ENCODE peak calls at places on chromosome 18, in six cellular contexts. One of them, this sample, is unnamed.

GRCh38 chr18:51516478-51517038 is 319.1 kb upstream of the MEX3C start:
- DNase-seq in Peyer's patch: no peak
- DNase-seq in spleen: no peak
- DNase-seq in SK-N-SH: no peak
- DNase-seq in upper lobe of left lung: no peak
- DNase-seq in transverse colon: no peak
- DNase-seq in this sample: no peak

GRCh38 chr18:8264861-8265411 is 344.3 kb upstream of the RAB12 start:
- DNase-seq in Peyer's patch: no peak
- DNase-seq in spleen: no peak
- DNase-seq in SK-N-SH: peak
- DNase-seq in upper lobe of left lung: no peak
- DNase-seq in transverse colon: no peak
- DNase-seq in this sample: no peak

GRCh38 chr18:13680612-13681011 is 45.7 kb downstream of the FAM210A start:
- DNase-seq in Peyer's patch: no peak
- DNase-seq in spleen: no peak
- DNase-seq in SK-N-SH: peak
- DNase-seq in upper lobe of left lung: no peak
- DNase-seq in transverse colon: no peak
- DNase-seq in this sample: no peak

GRCh38 chr18:23433360-23433759 is 19.7 kb upstream of the RIOK3 start:
- DNase-seq in Peyer's patch: peak
- DNase-seq in spleen: no peak
- DNase-seq in SK-N-SH: no peak
- DNase-seq in upper lobe of left lung: no peak
- DNase-seq in transverse colon: peak
- DNase-seq in this sample: no peak

GRCh38 chr18:23357992-23358594 is 95.0 kb upstream of the RIOK3 start:
- DNase-seq in Peyer's patch: no peak
- DNase-seq in spleen: no peak
- DNase-seq in SK-N-SH: no peak
- DNase-seq in upper lobe of left lung: no peak
- DNase-seq in transverse colon: peak
- DNase-seq in this sample: no peak

GRCh38 chr18:12278765-12279682 is 24.9 kb downstream of the CIDEA start:
- DNase-seq in Peyer's patch: no peak
- DNase-seq in spleen: no peak
- DNase-seq in SK-N-SH: no peak
- DNase-seq in upper lobe of left lung: peak
- DNase-seq in transverse colon: peak
- DNase-seq in this sample: peak

GRCh38 chr18:70288171-70288850 is 534 bp upstream of the SOCS6 start:
- DNase-seq in Peyer's patch: peak
- DNase-seq in spleen: no peak
- DNase-seq in SK-N-SH: no peak
- DNase-seq in upper lobe of left lung: no peak
- DNase-seq in transverse colon: peak
- DNase-seq in this sample: peak

GRCh38 chr18:6155707-6156106 is 259.0 kb downstream of the L3MBTL4 start:
- DNase-seq in Peyer's patch: no peak
- DNase-seq in spleen: no peak
- DNase-seq in SK-N-SH: no peak
- DNase-seq in upper lobe of left lung: no peak
- DNase-seq in transverse colon: no peak
- DNase-seq in this sample: no peak

GRCh38 chr18:62334110-62334509 is 9.0 kb downstream of the TNFRSF11A start:
- DNase-seq in Peyer's patch: peak
- DNase-seq in spleen: no peak
- DNase-seq in SK-N-SH: no peak
- DNase-seq in upper lobe of left lung: no peak
- DNase-seq in transverse colon: peak
- DNase-seq in this sample: no peak

GRCh38 chr18:61284039-61284438 is 49.2 kb upstream of the CDH20 start:
- DNase-seq in Peyer's patch: no peak
- DNase-seq in spleen: no peak
- DNase-seq in SK-N-SH: no peak
- DNase-seq in upper lobe of left lung: no peak
- DNase-seq in transverse colon: no peak
- DNase-seq in this sample: no peak

GRCh38 chr18:13435596-13436333 is 217.2 kb downstream of the LDLRAD4 start:
- DNase-seq in Peyer's patch: no peak
- DNase-seq in spleen: no peak
- DNase-seq in SK-N-SH: no peak
- DNase-seq in upper lobe of left lung: no peak
- DNase-seq in transverse colon: no peak
- DNase-seq in this sample: no peak

GRCh38 chr18:30632058-30632718 is 410.4 kb downstream of the DSC3 start:
- DNase-seq in Peyer's patch: no peak
- DNase-seq in spleen: no peak
- DNase-seq in SK-N-SH: no peak
- DNase-seq in upper lobe of left lung: peak
- DNase-seq in transverse colon: no peak
- DNase-seq in this sample: no peak

GRCh38 chr18:23864620-23865019 is 149.9 kb upstream of the TTC39C start:
- DNase-seq in Peyer's patch: no peak
- DNase-seq in spleen: no peak
- DNase-seq in SK-N-SH: no peak
- DNase-seq in upper lobe of left lung: no peak
- DNase-seq in transverse colon: no peak
- DNase-seq in this sample: no peak

GRCh38 chr18:36451454-36452251 is 154.1 kb downstream of the FHOD3 start:
- DNase-seq in Peyer's patch: no peak
- DNase-seq in spleen: no peak
- DNase-seq in SK-N-SH: no peak
- DNase-seq in upper lobe of left lung: no peak
- DNase-seq in transverse colon: no peak
- DNase-seq in this sample: no peak

GRCh38 chr18:43886341-43886740 is 609.1 kb upstream of the SYT4 start:
- DNase-seq in Peyer's patch: no peak
- DNase-seq in spleen: no peak
- DNase-seq in SK-N-SH: no peak
- DNase-seq in upper lobe of left lung: no peak
- DNase-seq in transverse colon: no peak
- DNase-seq in this sample: no peak

GRCh38 chr18:55566456-55566935 is 21.5 kb downstream of the TCF4 start:
- DNase-seq in Peyer's patch: no peak
- DNase-seq in spleen: no peak
- DNase-seq in SK-N-SH: no peak
- DNase-seq in upper lobe of left lung: no peak
- DNase-seq in transverse colon: no peak
- DNase-seq in this sample: no peak

GRCh38 chr18:58230438-58231179 is 186.6 kb downstream of the NEDD4L start:
- DNase-seq in Peyer's patch: no peak
- DNase-seq in spleen: no peak
- DNase-seq in SK-N-SH: no peak
- DNase-seq in upper lobe of left lung: no peak
- DNase-seq in transverse colon: no peak
- DNase-seq in this sample: no peak

GRCh38 chr18:77634495-77634894 is 384.8 kb downstream of the GALR1 start:
- DNase-seq in Peyer's patch: no peak
- DNase-seq in spleen: no peak
- DNase-seq in SK-N-SH: no peak
- DNase-seq in upper lobe of left lung: no peak
- DNase-seq in transverse colon: no peak
- DNase-seq in this sample: no peak

GRCh38 chr18:28151434-28151833 is 25.5 kb downstream of the CDH2 start:
- DNase-seq in Peyer's patch: no peak
- DNase-seq in spleen: no peak
- DNase-seq in SK-N-SH: no peak
- DNase-seq in upper lobe of left lung: no peak
- DNase-seq in transverse colon: no peak
- DNase-seq in this sample: no peak

GRCh38 chr18:28150925-28151324 is 26.0 kb downstream of the CDH2 start:
- DNase-seq in Peyer's patch: no peak
- DNase-seq in spleen: no peak
- DNase-seq in SK-N-SH: no peak
- DNase-seq in upper lobe of left lung: no peak
- DNase-seq in transverse colon: no peak
- DNase-seq in this sample: no peak

GRCh38 chr18:28152354-28152753 is 24.6 kb downstream of the CDH2 start:
- DNase-seq in Peyer's patch: no peak
- DNase-seq in spleen: no peak
- DNase-seq in SK-N-SH: no peak
- DNase-seq in upper lobe of left lung: no peak
- DNase-seq in transverse colon: no peak
- DNase-seq in this sample: no peak

GRCh38 chr18:28147674-28148171 is 29.2 kb downstream of the CDH2 start:
- DNase-seq in Peyer's patch: no peak
- DNase-seq in spleen: no peak
- DNase-seq in SK-N-SH: no peak
- DNase-seq in upper lobe of left lung: no peak
- DNase-seq in transverse colon: no peak
- DNase-seq in this sample: no peak

DNA sequence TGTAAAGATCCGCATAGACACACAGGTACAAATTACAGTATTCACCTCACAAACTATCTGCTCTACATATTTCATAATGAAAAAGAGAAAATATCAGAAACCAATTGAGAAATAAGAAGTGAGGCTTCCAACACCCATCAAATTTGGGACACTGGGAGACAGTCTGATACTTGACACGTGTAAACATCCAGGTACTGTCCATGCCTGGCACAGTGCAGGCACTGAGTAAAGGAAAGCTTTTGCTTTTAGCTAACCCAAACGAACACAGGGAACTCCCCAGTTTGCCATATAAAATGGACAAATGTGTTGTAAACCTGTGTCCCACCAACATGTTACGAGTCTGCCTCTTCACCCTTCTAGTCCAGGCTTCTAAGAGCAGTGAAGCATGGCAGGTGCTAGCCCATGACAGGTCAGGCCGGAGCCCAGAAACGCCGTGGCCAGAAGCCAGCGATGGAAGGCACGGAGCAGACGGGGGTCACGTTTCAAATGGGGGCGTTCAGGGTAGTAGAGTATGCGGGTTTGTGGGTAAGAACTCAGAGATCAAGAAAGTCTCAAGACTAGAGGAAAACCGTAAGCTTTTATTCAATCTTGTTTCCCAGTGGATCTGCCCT is 27.0 kb downstream of the CDH2 start:
- DNase-seq in Peyer's patch: no peak
- DNase-seq in spleen: no peak
- DNase-seq in SK-N-SH: no peak
- DNase-seq in upper lobe of left lung: peak
- DNase-seq in transverse colon: no peak
- DNase-seq in this sample: no peak
- H3K4me3 ChIP-seq in Peyer's patch: no peak
- H3K4me3 ChIP-seq in spleen: no peak
- H3K4me3 ChIP-seq in SK-N-SH: no peak
- H3K4me3 ChIP-seq in upper lobe of left lung: no peak
- H3K4me3 ChIP-seq in transverse colon: no peak
- H3K4me3 ChIP-seq in this sample: no peak

GRCh38 chr18:74493689-74494088 is 2.5 kb upstream of the CNDP2 start:
- DNase-seq in Peyer's patch: no peak
- DNase-seq in spleen: no peak
- DNase-seq in SK-N-SH: no peak
- DNase-seq in upper lobe of left lung: no peak
- DNase-seq in transverse colon: peak
- DNase-seq in this sample: no peak
- TF ChIP-seq CTCF in Peyer's patch: peak
- TF ChIP-seq CTCF in spleen: peak
- TF ChIP-seq CTCF in SK-N-SH: peak
- TF ChIP-seq CTCF in upper lobe of left lung: peak
- TF ChIP-seq CTCF in transverse colon: peak
- TF ChIP-seq CTCF in this sample: no peak

DNA sequence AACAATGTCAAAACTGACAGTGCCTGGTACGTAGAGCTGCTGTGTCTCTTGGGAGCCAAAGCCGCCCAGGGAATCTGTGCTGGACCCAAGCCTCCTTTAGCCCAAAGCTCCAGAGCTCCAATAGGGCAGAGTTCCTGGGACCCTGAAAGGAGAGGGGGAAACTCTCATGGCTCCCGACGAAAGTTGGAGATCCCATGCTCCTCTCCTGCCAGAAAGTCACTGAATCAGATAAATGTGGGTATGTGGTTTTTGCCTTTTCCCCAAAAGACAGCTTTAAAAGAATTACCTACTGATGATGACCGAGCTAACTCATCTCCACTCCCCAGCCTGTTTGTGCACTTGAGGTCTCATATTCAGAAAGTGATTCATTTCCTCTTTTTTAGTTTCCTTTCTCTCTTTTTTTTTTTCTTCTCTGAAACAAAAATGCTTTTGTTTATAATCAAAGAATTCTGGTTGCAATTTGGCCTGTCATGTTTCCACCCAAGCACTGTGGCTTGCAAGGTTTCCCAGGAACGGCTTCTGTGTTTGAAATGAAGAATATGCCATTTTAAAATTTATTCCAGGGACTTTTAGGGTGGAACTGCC is 14.1 kb upstream of the PMAIP1 start:
- DNase-seq in Peyer's patch: no peak
- DNase-seq in spleen: no peak
- DNase-seq in SK-N-SH: no peak
- DNase-seq in upper lobe of left lung: no peak
- DNase-seq in transverse colon: no peak
- DNase-seq in this sample: no peak
- H3K4me3 ChIP-seq in Peyer's patch: no peak
- H3K4me3 ChIP-seq in spleen: no peak
- H3K4me3 ChIP-seq in SK-N-SH: peak
- H3K4me3 ChIP-seq in upper lobe of left lung: no peak
- H3K4me3 ChIP-seq in transverse colon: no peak
- H3K4me3 ChIP-seq in this sample: no peak

DNA sequence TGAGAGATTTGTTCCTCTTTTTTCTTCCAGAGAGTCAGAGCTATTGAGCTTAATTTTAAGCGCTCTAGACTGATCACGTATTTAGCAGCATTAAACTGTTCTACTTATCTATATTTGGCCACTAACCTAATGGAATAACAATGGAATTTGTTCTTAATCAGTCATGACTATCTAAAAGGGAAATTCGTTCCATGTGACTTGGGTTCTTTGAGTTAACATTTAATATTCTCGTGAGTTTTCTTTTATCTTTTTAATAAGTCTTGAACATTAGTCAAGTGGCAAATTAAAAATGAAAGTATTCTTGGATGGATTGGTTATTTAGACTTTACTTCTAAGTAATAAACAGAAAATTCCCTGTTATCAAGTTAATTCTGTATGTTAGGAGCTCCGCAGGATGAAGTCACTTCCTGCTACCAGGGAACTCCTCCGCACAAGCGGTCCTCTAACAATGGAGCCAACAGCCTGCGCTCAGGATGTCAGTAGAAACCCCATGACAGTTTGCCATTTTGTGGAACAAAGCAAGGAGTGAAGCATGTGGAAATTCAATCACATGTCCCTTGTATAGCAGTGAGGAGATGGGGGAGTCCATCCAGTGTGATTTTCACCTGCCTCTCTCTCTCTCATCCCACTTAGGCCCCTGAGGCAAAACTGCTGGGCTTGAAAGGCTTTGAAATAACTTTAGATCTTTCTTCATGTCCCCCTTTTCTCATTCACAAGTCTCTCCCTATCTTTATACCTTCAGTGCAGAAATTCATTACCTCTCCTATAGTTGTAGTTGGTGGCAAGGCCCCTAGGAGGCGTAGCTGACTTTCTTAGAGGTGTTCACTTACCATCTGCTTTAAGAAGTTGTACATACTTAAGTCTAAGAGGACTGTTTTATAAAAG is 138.1 kb downstream of the WDR7 start:
- DNase-seq in Peyer's patch: no peak
- DNase-seq in spleen: no peak
- DNase-seq in SK-N-SH: peak
- DNase-seq in upper lobe of left lung: no peak
- DNase-seq in transverse colon: peak
- DNase-seq in this sample: no peak
- TF ChIP-seq CTCF in Peyer's patch: no peak
- TF ChIP-seq CTCF in spleen: no peak
- TF ChIP-seq CTCF in SK-N-SH: peak
- TF ChIP-seq CTCF in upper lobe of left lung: peak
- TF ChIP-seq CTCF in transverse colon: peak
- TF ChIP-seq CTCF in this sample: no peak